ENCODE peak calls at places on chromosomes 1 and 21, in nine cellular contexts. B, I, Q, U, T, X, K, F and J are unnamed samples.

GRCh38 chr1:155321577-155322497 is 1.1 kb downstream of the RUSC1 start:
- DNase-seq in B (peak; percentile 4), I (no peak), Q (no peak), U (no peak), T (peak; percentile 22), X (no peak), K (peak; percentile 66), F (no peak), J (no peak)

GRCh38 chr1:204286841-204287387 is 72.8 kb downstream of the PLEKHA6 start:
- DNase-seq in B (peak; percentile 51), I (no peak), Q (peak; percentile 92), U (no peak), T (peak; percentile 51), X (peak; percentile 54), K (peak; percentile 77), F (no peak), J (no peak)

GRCh38 chr1:214420341-214420740 is 131.1 kb downstream of the PTPN14 start:
- DNase-seq in B (no peak), I (no peak), Q (no peak), U (no peak), T (no peak), X (no peak), K (no peak), F (no peak), J (no peak)

GRCh38 chr1:226281058-226281457 is 27.9 kb downstream of the LIN9 start:
- DNase-seq in B (no peak), I (no peak), Q (no peak), U (no peak), T (no peak), X (no peak), K (no peak), F (no peak), J (no peak)

GRCh38 chr1:15736666-15737229 is 690 bp downstream of the SLC25A34 start:
- DNase-seq in B (no peak), I (no peak), Q (no peak), U (no peak), T (no peak), X (no peak), K (no peak), F (no peak), J (no peak)

GRCh38 chr21:43634618-43635017 is 24.7 kb downstream of the HSF2BP start:
- DNase-seq in B (no peak), I (peak; percentile 53), Q (no peak), U (peak; percentile 72), T (no peak), X (no peak), K (no peak), F (no peak), J (no peak)

GRCh38 chr1:179298952-179299351 is 5.4 kb downstream of the SOAT1 start:
- DNase-seq in B (no peak), I (no peak), Q (no peak), U (no peak), T (no peak), X (peak; percentile 66), K (no peak), F (no peak), J (no peak)

GRCh38 chr1:20211511-20211931 is 25.2 kb upstream of the PLA2G2C start:
- DNase-seq in B (no peak), I (no peak), Q (no peak), U (peak; percentile 21), T (no peak), X (no peak), K (no peak), F (no peak), J (peak; percentile 88)

GRCh38 chr1:228228601-228229074 is 20.8 kb downstream of the OBSCN start:
- DNase-seq in B (no peak), I (peak; percentile 72), Q (no peak), U (peak; percentile 84), T (no peak), X (no peak), K (no peak), F (no peak), J (no peak)

GRCh38 chr1:68121536-68121935 is 71.1 kb upstream of the DIRAS3 start:
- DNase-seq in B (no peak), I (peak; percentile 77), Q (no peak), U (peak; percentile 82), T (no peak), X (no peak), K (no peak), F (no peak), J (no peak)

GRCh38 chr1:26907071-26907922 is 6.5 kb downstream of the NR0B2 start:
- DNase-seq in B (no peak), I (peak; percentile 80), Q (no peak), U (peak; percentile 95), T (no peak), X (no peak), K (no peak), F (no peak), J (peak; percentile 85)

GRCh38 chr1:107477233-107477632 is 336.4 kb downstream of the NTNG1 start:
- DNase-seq in B (no peak), I (no peak), Q (no peak), U (no peak), T (no peak), X (no peak), K (no peak), F (no peak), J (no peak)

GRCh38 chr1:91059157-91059556 is 37.3 kb upstream of the ZNF644 start:
- DNase-seq in B (no peak), I (no peak), Q (no peak), U (no peak), T (no peak), X (no peak), K (no peak), F (no peak), J (no peak)

GRCh38 chr21:35840197-35840799 is 220.0 kb downstream of the SETD4 start:
- DNase-seq in B (peak; percentile 73), I (peak; percentile 79), Q (peak; percentile 92), U (peak; percentile 80), T (peak; percentile 38), X (peak; percentile 47), K (no peak), F (no peak), J (no peak)

GRCh38 chr1:19688041-19688842 is 23.6 kb downstream of the HTR6 start:
- DNase-seq in B (no peak), I (no peak), Q (no peak), U (no peak), T (no peak), X (peak; percentile 63), K (no peak), F (no peak), J (no peak)

GRCh38 chr1:29469457-29469856 is 233.1 kb downstream of the PTPRU start:
- DNase-seq in B (no peak), I (no peak), Q (no peak), U (no peak), T (peak; percentile 67), X (no peak), K (peak; percentile 70), F (peak; percentile 26), J (no peak)

GRCh38 chr1:20376880-20377494 is 86.3 kb downstream of the VWA5B1 start:
- DNase-seq in B (peak; percentile 42), I (peak; percentile 49), Q (no peak), U (no peak), T (peak; percentile 75), X (peak; percentile 44), K (no peak), F (peak; percentile 32), J (no peak)

GRCh38 chr1:51863384-51863783 is 15.1 kb downstream of the NRDC start:
- DNase-seq in B (no peak), I (no peak), Q (peak; percentile 82), U (no peak), T (no peak), X (no peak), K (no peak), F (no peak), J (no peak)

GRCh38 chr1:187229496-187229895 is 400.7 kb downstream of the PLA2G4A start:
- DNase-seq in B (peak; percentile 56), I (no peak), Q (no peak), U (no peak), T (no peak), X (no peak), K (no peak), F (no peak), J (no peak)

GRCh38 chr21:41605178-41605933 is 97.4 kb upstream of the TMPRSS2 start:
- DNase-seq in B (no peak), I (no peak), Q (no peak), U (no peak), T (no peak), X (no peak), K (no peak), F (no peak), J (peak; percentile 42)

GRCh38 chr1:194813109-194813508 is 1626.7 kb upstream of the B3GALT2 start:
- DNase-seq in B (no peak), I (no peak), Q (no peak), U (no peak), T (no peak), X (no peak), K (no peak), F (no peak), J (no peak)

GRCh38 chr21:37005548-37006242 is 807 bp upstream of the RIPPLY3 start:
- DNase-seq in B (no peak), I (no peak), Q (no peak), U (no peak), T (no peak), X (no peak), K (no peak), F (no peak), J (no peak)

GRCh38 chr1:235221653-235222052 is 60.6 kb upstream of the RBM34 start:
- DNase-seq in B (no peak), I (no peak), Q (no peak), U (no peak), T (no peak), X (no peak), K (no peak), F (no peak), J (no peak)
- H3K36me3 ChIP-seq in B (peaks cover 50% of the 10 kb centered on the region), I (peaks cover 17% of the 10 kb centered on the region), Q (peaks cover 3% of the 10 kb centered on the region), U (peaks cover 4% of the 10 kb centered on the region), T (peaks cover 41% of the 10 kb centered on the region), X (peaks cover 37% of the 10 kb centered on the region), K (peaks cover 53% of the 10 kb centered on the region), F (peaks cover 63% of the 10 kb centered on the region), J (peaks cover 42% of the 10 kb centered on the region)

GRCh38 chr1:36125129-36125991 is at the start of gene COL8A2:
- DNase-seq in B (peak; percentile 35), I (no peak), Q (no peak), U (no peak), T (peak; percentile 88), X (no peak), K (peak; percentile 82), F (peak; percentile 46), J (no peak)
- H3K4me3 ChIP-seq in B (peak within 1 kb of the TSS; percentile 10), I (no peak within 1 kb of the TSS), Q (no peak within 1 kb of the TSS), U (no peak within 1 kb of the TSS), T (peak within 1 kb of the TSS; percentile 23), X (no peak within 1 kb of the TSS), K (peak within 1 kb of the TSS; percentile 71), F (peak within 1 kb of the TSS; percentile 61), J (peak within 1 kb of the TSS; percentile 21)

DNA sequence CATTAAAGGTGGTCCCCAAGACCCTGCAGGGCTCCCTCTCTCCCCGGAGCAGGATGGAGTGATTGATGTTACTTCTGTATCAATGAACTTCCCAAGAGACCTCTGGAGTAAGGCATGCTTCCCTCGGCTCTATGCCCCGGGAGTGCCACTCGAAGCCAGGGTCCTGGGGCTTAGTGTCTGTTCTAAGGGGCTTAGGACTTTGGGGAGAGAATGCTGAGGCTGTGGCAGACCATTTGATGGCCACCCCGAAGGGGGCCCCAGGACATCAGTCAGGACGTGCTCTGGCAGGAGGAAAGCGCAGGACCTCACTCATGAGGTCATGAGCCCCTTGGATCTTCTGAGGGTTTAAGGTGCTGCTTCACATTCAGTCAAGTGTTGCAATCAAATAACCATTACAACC is 7.5 kb downstream of the KIAA1614 start:
- DNase-seq in B (no peak), I (no peak), Q (no peak), U (no peak), T (no peak), X (no peak), K (no peak), F (no peak), J (no peak)
- H3K36me3 ChIP-seq in B (no peaks in the 10 kb centered on the region), I (no peaks in the 10 kb centered on the region), Q (no peaks in the 10 kb centered on the region), U (no peaks in the 10 kb centered on the region), T (no peaks in the 10 kb centered on the region), X (no peaks in the 10 kb centered on the region), K (peaks cover 50% of the 10 kb centered on the region), F (peaks cover 20% of the 10 kb centered on the region), J (no peaks in the 10 kb centered on the region)

GRCh38 chr1:37925316-37925715 is 21.5 kb downstream of the INPP5B start:
- DNase-seq in B (no peak), I (no peak), Q (no peak), U (no peak), T (no peak), X (no peak), K (no peak), F (no peak), J (no peak)
- H3K4me3 ChIP-seq in B (no peak overlapping the region), I (no peak overlapping the region), Q (no peak overlapping the region), U (no peak overlapping the region), T (no peak overlapping the region), X (no peak overlapping the region), K (no peak overlapping the region), F (no peak overlapping the region), J (no peak overlapping the region)